ENCODE peak calls at places on chromosomes 6 and 20, in ten cellular contexts. B, U, V, H, J, W, L, F, O and D are unnamed samples.

GRCh38 chr6:60643870-60644269 is 1642.2 kb downstream of the KHDRBS2 start:
- DNase-seq in B (no peak), U (no peak), V (no peak), H (peak; percentile 2), J (no peak), W (no peak), L (no peak), F (no peak), O (no peak), D (no peak)

GRCh38 chr6:4871825-4872224 is 95.6 kb downstream of the CDYL start:
- DNase-seq in B (no peak), U (no peak), V (no peak), H (no peak), J (no peak), W (no peak), L (no peak), F (no peak), O (no peak), D (no peak)

GRCh38 chr6:45631396-45631795 is 253.7 kb upstream of the SUPT3H start:
- DNase-seq in B (no peak), U (no peak), V (no peak), H (no peak), J (peak; percentile 83), W (peak; percentile 64), L (no peak), F (no peak), O (no peak), D (peak; percentile 43)

GRCh38 chr6:21885101-21885500 is 291.6 kb downstream of the SOX4 start:
- DNase-seq in B (no peak), U (no peak), V (no peak), H (no peak), J (no peak), W (no peak), L (no peak), F (no peak), O (no peak), D (no peak)

GRCh38 chr6:8556370-8557018 is 121.1 kb upstream of the SLC35B3 start:
- DNase-seq in B (no peak), U (no peak), V (peak; percentile 60), H (no peak), J (peak; percentile 65), W (peak; percentile 86), L (no peak), F (no peak), O (peak; percentile 25), D (peak; percentile 64)

GRCh38 chr6:85192186-85192585 is 257.7 kb upstream of the NT5E start:
- DNase-seq in B (no peak), U (no peak), V (no peak), H (no peak), J (no peak), W (peak; percentile 48), L (no peak), F (no peak), O (peak; percentile 65), D (no peak)

GRCh38 chr6:161557333-161558107 is 283.7 kb upstream of the AGPAT4 start:
- DNase-seq in B (no peak), U (no peak), V (no peak), H (peak; percentile 28), J (peak; percentile 35), W (no peak), L (no peak), F (no peak), O (no peak), D (no peak)

GRCh38 chr6:73803562-73804221 is 107.7 kb downstream of the CD109 start:
- DNase-seq in B (no peak), U (no peak), V (peak; percentile 84), H (peak; percentile 79), J (peak; percentile 91), W (peak; percentile 91), L (no peak), F (no peak), O (peak; percentile 83), D (peak; percentile 20)

GRCh38 chr6:9717568-9717967 is 697.3 kb downstream of the TFAP2A start:
- DNase-seq in B (no peak), U (no peak), V (no peak), H (no peak), J (no peak), W (no peak), L (no peak), F (no peak), O (no peak), D (no peak)

GRCh38 chr20:20327756-20328155 is 40.1 kb upstream of the INSM1 start:
- DNase-seq in B (no peak), U (no peak), V (no peak), H (no peak), J (no peak), W (peak; percentile 55), L (no peak), F (no peak), O (no peak), D (peak; percentile 32)

GRCh38 chr20:18585134-18585533 is 2.7 kb upstream of the DTD1 start:
- DNase-seq in B (no peak), U (no peak), V (peak; percentile 7), H (no peak), J (peak; percentile 40), W (peak; percentile 56), L (no peak), F (no peak), O (peak; percentile 18), D (no peak)

GRCh38 chr20:18587665-18588553 is at the start of gene DTD1:
- DNase-seq in B (peak; percentile 98), U (peak; percentile 96), V (peak; percentile 87), H (peak; percentile 92), J (peak; percentile 66), W (peak; percentile 79), L (peak; percentile 98), F (peak; percentile 91), O (peak; percentile 86), D (peak; percentile 92)

GRCh38 chr20:18590163-18590562 is 2.3 kb downstream of the DTD1 start:
- DNase-seq in B (no peak), U (no peak), V (no peak), H (no peak), J (no peak), W (no peak), L (no peak), F (no peak), O (no peak), D (no peak)

DNA sequence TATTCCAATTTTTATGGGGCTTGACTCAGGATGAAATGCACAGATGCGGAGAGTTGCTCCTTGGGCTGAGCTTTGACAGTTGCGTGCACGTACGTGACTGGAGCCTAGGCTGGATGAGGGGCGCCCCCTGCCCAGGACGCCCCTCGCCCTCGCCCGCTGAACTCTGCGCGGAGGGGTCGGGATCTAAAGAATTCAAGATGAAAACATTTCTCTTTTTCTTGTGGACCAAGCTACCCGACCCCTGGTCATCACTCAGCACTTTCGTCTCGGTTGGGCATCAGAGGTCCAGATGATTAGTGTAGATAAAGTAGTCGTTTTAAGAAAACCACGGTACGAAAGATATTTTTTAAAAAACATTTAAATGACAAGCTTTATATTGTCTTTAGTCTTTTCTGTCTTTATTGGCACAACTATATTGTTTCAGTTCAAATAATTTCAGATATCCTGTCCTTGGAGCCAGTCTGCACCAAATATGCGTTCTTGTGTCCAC is 745 bp downstream of the DTD1 start:
- DNase-seq in B (no peak), U (no peak), V (no peak), H (peak; percentile 58), J (no peak), W (no peak), L (no peak), F (no peak), O (peak; percentile 1), D (no peak)
- H3K27ac ChIP-seq in B (peak overlapping the region; percentile 17), U (peak overlapping the region; percentile 64), V (peak overlapping the region; percentile 57), H (no peak overlapping the region), J (peak overlapping the region; percentile 23), W (peak overlapping the region; percentile 67), L (peak overlapping the region; percentile 43), F (peak overlapping the region; percentile 64), O (no peak overlapping the region), D (peak overlapping the region; percentile 73)

GRCh38 chr20:24875078-24875477 is 74.0 kb upstream of the CST7 start:
- DNase-seq in B (no peak), U (no peak), V (no peak), H (no peak), J (no peak), W (no peak), L (no peak), F (no peak), O (no peak), D (no peak)

GRCh38 chr20:24871429-24872213 is 77.4 kb upstream of the CST7 start:
- DNase-seq in B (no peak), U (no peak), V (peak; percentile 5), H (no peak), J (no peak), W (no peak), L (no peak), F (no peak), O (no peak), D (no peak)

GRCh38 chr20:24873015-24873620 is 76.0 kb upstream of the CST7 start:
- DNase-seq in B (no peak), U (no peak), V (no peak), H (no peak), J (no peak), W (no peak), L (no peak), F (no peak), O (no peak), D (no peak)

GRCh38 chr20:24870876-24871275 is 78.2 kb upstream of the CST7 start:
- DNase-seq in B (no peak), U (no peak), V (no peak), H (no peak), J (no peak), W (no peak), L (no peak), F (no peak), O (no peak), D (no peak)

GRCh38 chr20:24872291-24873014 is 76.6 kb upstream of the CST7 start:
- DNase-seq in B (no peak), U (no peak), V (no peak), H (no peak), J (no peak), W (no peak), L (no peak), F (no peak), O (no peak), D (no peak)
- TF ChIP-seq CTCF in B (no peak), U (no peak), V (no peak), H (no peak), J (no peak), W (no peak), L (no peak), F (no peak), O (no peak), D (no peak)

GRCh38 chr6:11370191-11371018 is 137.9 kb upstream of the NEDD9 start:
- DNase-seq in B (no peak), U (no peak), V (no peak), H (no peak), J (no peak), W (no peak), L (peak; percentile 72), F (no peak), O (no peak), D (no peak)
- H3K27ac ChIP-seq in B (no peak overlapping the region), U (no peak overlapping the region), V (no peak overlapping the region), H (no peak overlapping the region), J (no peak overlapping the region), W (no peak overlapping the region), L (peak overlapping the region; percentile 76), F (peak overlapping the region; percentile 3), O (no peak overlapping the region), D (no peak overlapping the region)

DNA sequence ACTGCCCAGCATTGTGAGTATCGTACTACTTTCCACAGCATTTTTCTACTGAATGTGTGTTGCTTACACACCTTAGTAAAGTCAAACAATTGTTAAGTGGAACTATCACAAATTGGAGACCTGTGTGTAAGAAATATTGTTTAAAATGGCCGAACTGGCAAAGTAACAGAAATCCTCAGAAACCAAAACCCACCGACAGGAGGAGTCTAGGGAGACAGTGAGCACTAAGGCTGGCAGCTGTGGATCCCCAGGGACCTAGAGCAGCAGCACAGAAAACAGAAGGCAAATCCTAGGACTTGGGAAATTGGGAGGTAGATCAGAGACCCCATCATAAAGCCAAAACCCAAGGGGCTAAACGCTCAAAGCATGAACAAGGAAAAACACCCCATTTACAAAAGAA is 69.9 kb downstream of the SESN1 start:
- DNase-seq in B (no peak), U (no peak), V (peak; percentile 36), H (peak; percentile 42), J (no peak), W (no peak), L (no peak), F (no peak), O (peak; percentile 38), D (no peak)
- TF ChIP-seq CTCF in B (no peak), U (no peak), V (no peak), H (peak; percentile 45), J (no peak), W (no peak), L (no peak), F (no peak), O (peak; percentile 47), D (no peak)